ENCODE peak calls at places on chromosomes 16 and 17, in nine cellular contexts. U is H1, E is breast epithelium, F is GM12891, R is sigmoid colon, S is tibial nerve, Y is transverse colon, J is esophagus squamous epithelium, N is testis. X is an unnamed sample.

GRCh38 chr17:48486557-48486956 is 44.3 kb downstream of the HOXB1 start:
- DNase-seq in U (no peak), E (no peak), F (no peak), R (peak), S (no peak), Y (no peak), J (no peak), N (no peak), X (no peak)

GRCh38 chr17:3524024-3524423 is 33.6 kb downstream of the TRPV3 start:
- DNase-seq in U (no peak), E (no peak), F (no peak), R (peak), S (no peak), Y (no peak), J (no peak), N (no peak), X (no peak)

GRCh38 chr16:56849690-56850680 is 15.0 kb upstream of the SLC12A3 start:
- DNase-seq in U (no peak), E (no peak), F (no peak), R (no peak), S (no peak), Y (no peak), J (no peak), N (no peak), X (no peak)

GRCh38 chr16:53372942-53373871 is 61.1 kb upstream of the RBL2 start:
- DNase-seq in U (peak), E (peak), F (peak), R (no peak), S (no peak), Y (peak), J (no peak), N (peak), X (no peak)

GRCh38 chr16:10992797-10993196 is 48.4 kb downstream of the CLEC16A start:
- DNase-seq in U (no peak), E (no peak), F (no peak), R (no peak), S (no peak), Y (peak), J (no peak), N (no peak), X (peak)

GRCh38 chr17:63998721-63999679 is 849 bp downstream of the PRR29 start:
- DNase-seq in U (no peak), E (no peak), F (no peak), R (peak), S (no peak), Y (no peak), J (no peak), N (no peak), X (no peak)

GRCh38 chr17:74354123-74354522 is 7.5 kb downstream of the BTBD17 start:
- DNase-seq in U (no peak), E (no peak), F (peak), R (no peak), S (no peak), Y (peak), J (no peak), N (peak), X (peak)

GRCh38 chr17:48554412-48555090 is 9.6 kb upstream of the HOXB2 start:
- DNase-seq in U (no peak), E (no peak), F (no peak), R (peak), S (no peak), Y (no peak), J (no peak), N (no peak), X (no peak)

GRCh38 chr16:2535644-2536021 is 2.2 kb upstream of the PDPK1 start:
- DNase-seq in U (no peak), E (no peak), F (no peak), R (peak), S (no peak), Y (no peak), J (no peak), N (peak), X (no peak)

GRCh38 chr16:11799509-11800384 is 2.7 kb upstream of the ZC3H7A start:
- DNase-seq in U (no peak), E (no peak), F (no peak), R (no peak), S (no peak), Y (no peak), J (no peak), N (no peak), X (peak)

GRCh38 chr17:7701681-7702080 is 3.3 kb upstream of the EFNB3 start:
- DNase-seq in U (no peak), E (no peak), F (no peak), R (no peak), S (no peak), Y (no peak), J (no peak), N (no peak), X (no peak)

GRCh38 chr17:33028778-33029177 is 37.1 kb downstream of the SPACA3 start:
- DNase-seq in U (no peak), E (no peak), F (no peak), R (no peak), S (no peak), Y (no peak), J (no peak), N (no peak), X (no peak)

GRCh38 chr17:63445571-63446217 is 412 bp downstream of the CYB561 start:
- DNase-seq in U (no peak), E (peak), F (peak), R (no peak), S (no peak), Y (peak), J (no peak), N (no peak), X (peak)

GRCh38 chr17:48559609-48560451 is 14.9 kb upstream of the HOXB2 start:
- DNase-seq in U (no peak), E (no peak), F (no peak), R (no peak), S (no peak), Y (no peak), J (no peak), N (no peak), X (no peak)

GRCh38 chr17:39658346-39658745 is 6.8 kb upstream of the TCAP start:
- DNase-seq in U (no peak), E (no peak), F (no peak), R (no peak), S (no peak), Y (no peak), J (no peak), N (no peak), X (no peak)

GRCh38 chr17:16293918-16294317 is 59.4 kb downstream of the CENPV start:
- DNase-seq in U (no peak), E (no peak), F (no peak), R (peak), S (no peak), Y (peak), J (no peak), N (no peak), X (no peak)

GRCh38 chr17:29933379-29933778 is 3.4 kb upstream of the SSH2 start:
- DNase-seq in U (no peak), E (no peak), F (no peak), R (no peak), S (no peak), Y (no peak), J (no peak), N (no peak), X (no peak)

GRCh38 chr16:46730126-46730525 is 18.0 kb downstream of the MYLK3 start:
- DNase-seq in U (no peak), E (no peak), F (no peak), R (no peak), S (no peak), Y (no peak), J (no peak), N (peak), X (no peak)

GRCh38 chr17:58513391-58513912 is 986 bp downstream of the MTMR4 start:
- DNase-seq in U (no peak), E (no peak), F (no peak), R (peak), S (no peak), Y (no peak), J (no peak), N (peak), X (no peak)

GRCh38 chr16:63652091-63652490 is 1469.8 kb downstream of the CDH11 start:
- DNase-seq in U (no peak), E (no peak), F (no peak), R (no peak), S (no peak), Y (no peak), J (no peak), N (no peak), X (no peak)

GRCh38 chr16:25827709-25828108 is 135.9 kb downstream of the HS3ST4 start:
- DNase-seq in U (no peak), E (no peak), F (no peak), R (no peak), S (no peak), Y (no peak), J (no peak), N (no peak), X (no peak)

GRCh38 chr17:78925662-78926555 is 722 bp upstream of the TIMP2 start:
- DNase-seq in U (no peak), E (peak), F (no peak), R (peak), S (peak), Y (peak), J (no peak), N (peak), X (no peak)

GRCh38 chr16:86321491-86321890 is 188.8 kb upstream of the FOXF1 start:
- DNase-seq in U (no peak), E (no peak), F (no peak), R (peak), S (no peak), Y (no peak), J (no peak), N (no peak), X (no peak)

GRCh38 chr16:2692251-2692947 is 10.1 kb downstream of the KCTD5 start:
- DNase-seq in U (no peak), E (no peak), F (peak), R (no peak), S (no peak), Y (no peak), J (no peak), N (peak), X (no peak)

GRCh38 chr16:405548-406506 is 4.1 kb downstream of the DECR2 start:
- DNase-seq in U (no peak), E (no peak), F (no peak), R (no peak), S (no peak), Y (no peak), J (no peak), N (no peak), X (no peak)
- TF ChIP-seq POLR2A in U (no peak), E (no peak), F (no peak), R (no peak), S (no peak), Y (no peak), J (no peak), N (no peak), X (no peak)

DNA sequence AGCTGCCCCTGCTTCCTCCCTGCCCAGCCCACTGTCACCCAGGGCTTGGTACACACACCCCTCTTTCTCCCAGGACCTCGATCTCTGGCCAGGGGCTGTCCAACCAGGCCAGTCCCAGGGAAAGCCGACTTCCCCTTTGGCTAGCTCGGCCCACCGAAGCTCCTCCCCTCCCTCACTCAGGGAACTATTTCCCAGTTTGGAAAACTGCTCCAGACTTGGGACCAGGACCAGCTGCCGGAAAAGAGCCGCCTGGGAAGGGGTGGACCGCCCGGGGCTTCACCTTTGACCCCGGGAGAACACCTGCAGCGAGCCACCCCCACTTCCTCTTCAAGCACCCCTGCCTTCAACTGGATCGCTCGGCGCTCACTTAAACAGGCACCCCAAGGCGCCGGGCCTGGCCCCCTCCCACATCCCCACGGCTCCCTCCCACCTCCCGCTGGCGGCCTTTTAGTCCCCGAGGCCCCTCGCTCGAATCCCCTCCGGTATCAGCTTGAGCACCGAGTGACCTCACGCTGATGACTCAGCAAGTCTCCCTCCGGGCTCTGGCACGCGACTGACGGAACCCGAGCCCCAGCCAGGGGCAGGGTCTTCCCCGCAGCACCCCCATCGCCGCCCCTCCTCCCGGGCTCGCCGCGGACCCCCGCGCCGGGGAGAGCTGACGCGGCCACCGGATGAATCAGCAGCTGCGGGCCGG is 937 bp downstream of the MAFG start:
- DNase-seq in U (no peak), E (peak), F (peak), R (peak), S (peak), Y (peak), J (no peak), N (peak), X (peak)
- TF ChIP-seq POLR2A in U (no peak), E (no peak), F (no peak), R (peak), S (no peak), Y (peak), J (no peak), N (no peak), X (peak)

DNA sequence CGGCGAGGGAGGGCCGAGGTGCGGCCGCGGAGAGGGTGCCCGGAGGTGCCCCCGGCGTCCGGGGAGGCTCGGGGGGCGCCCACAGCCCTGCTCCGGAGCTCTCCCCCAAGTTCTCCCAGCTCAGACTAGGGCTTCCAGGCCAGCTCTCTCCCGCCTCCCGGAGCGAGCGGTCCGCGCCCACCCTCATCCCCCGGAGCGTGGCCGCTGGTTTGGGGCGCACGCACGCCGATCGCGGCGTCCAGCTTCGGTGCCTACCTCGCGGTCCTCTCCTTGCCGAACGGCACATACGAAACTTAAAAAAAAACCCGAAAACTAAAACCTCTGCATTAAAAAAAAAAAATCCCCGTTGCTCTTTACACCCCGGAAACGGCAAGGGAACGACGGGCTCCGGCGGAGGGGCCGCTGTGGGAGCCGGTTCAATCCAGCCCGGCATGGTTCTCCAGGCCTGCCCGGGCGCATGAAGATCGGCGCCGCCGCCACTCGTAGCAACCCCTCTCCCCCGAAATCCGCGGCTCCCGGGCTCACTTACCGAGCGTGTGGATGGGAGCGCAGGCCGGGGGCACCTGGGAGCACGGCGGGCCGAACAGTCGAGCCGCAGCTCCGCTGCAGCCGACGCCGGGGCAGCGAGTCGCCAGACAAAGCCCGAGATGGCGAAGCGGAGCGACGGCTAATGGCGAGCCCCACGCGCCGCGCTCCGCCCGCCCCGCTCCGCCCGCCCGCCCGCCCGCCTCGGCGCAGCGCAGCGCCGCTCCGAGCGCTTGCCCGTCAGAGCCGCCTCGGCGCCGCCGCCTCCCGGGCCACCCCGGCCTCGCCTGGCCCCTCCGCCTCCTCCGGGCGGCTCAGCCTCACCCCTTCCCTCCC is 966 bp upstream of the UBTF start:
- DNase-seq in U (no peak), E (no peak), F (no peak), R (peak), S (no peak), Y (peak), J (no peak), N (peak), X (peak)
- TF ChIP-seq POLR2A in U (peak), E (no peak), F (no peak), R (no peak), S (no peak), Y (peak), J (no peak), N (no peak), X (no peak)

GRCh38 chr16:85107083-85107482 is 5.2 kb downstream of the CIBAR2 start:
- DNase-seq in U (no peak), E (no peak), F (no peak), R (no peak), S (no peak), Y (no peak), J (no peak), N (no peak), X (no peak)

GRCh38 chr16:85107532-85107931 is 4.7 kb downstream of the CIBAR2 start:
- DNase-seq in U (no peak), E (no peak), F (no peak), R (no peak), S (no peak), Y (no peak), J (no peak), N (no peak), X (no peak)

GRCh38 chr16:85104821-85105391 is 7.4 kb downstream of the CIBAR2 start:
- DNase-seq in U (no peak), E (no peak), F (peak), R (no peak), S (no peak), Y (peak), J (no peak), N (no peak), X (no peak)

GRCh38 chr16:85104147-85104546 is 8.1 kb downstream of the CIBAR2 start:
- DNase-seq in U (no peak), E (no peak), F (no peak), R (no peak), S (no peak), Y (no peak), J (no peak), N (no peak), X (no peak)

DNA sequence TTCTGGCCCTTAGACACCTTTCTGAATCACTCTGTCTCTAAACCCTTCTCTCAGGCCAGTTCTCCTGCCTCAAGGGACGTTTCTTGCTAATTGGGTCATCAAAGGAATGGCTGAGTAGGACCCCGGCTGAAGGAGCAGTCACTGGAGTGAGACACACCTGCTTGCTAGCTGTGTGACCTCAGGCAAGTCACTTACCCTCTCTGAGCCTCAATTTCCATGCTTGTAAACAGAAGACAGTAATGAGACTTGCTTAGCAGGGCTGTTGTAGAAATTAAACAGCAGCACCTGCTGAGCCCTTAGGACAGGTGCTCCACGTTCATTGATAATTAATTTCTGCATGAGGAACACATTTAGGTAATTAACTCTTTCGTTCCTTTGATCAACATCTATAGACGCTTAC is 6.8 kb downstream of the CIBAR2 start:
- DNase-seq in U (no peak), E (no peak), F (no peak), R (no peak), S (no peak), Y (no peak), J (no peak), N (no peak), X (no peak)
- TF ChIP-seq POLR2A in U (no peak), E (no peak), F (no peak), R (no peak), S (no peak), Y (no peak), J (no peak), N (no peak), X (no peak)

GRCh38 chr17:59714255-59714654 is 6.8 kb downstream of the VMP1 start:
- DNase-seq in U (no peak), E (no peak), F (no peak), R (no peak), S (no peak), Y (no peak), J (no peak), N (no peak), X (no peak)

GRCh38 chr17:59711936-59712335 is 4.5 kb downstream of the VMP1 start:
- DNase-seq in U (no peak), E (no peak), F (no peak), R (no peak), S (no peak), Y (no peak), J (no peak), N (no peak), X (no peak)

GRCh38 chr17:59716427-59716826 is 9.0 kb downstream of the VMP1 start:
- DNase-seq in U (no peak), E (no peak), F (no peak), R (no peak), S (no peak), Y (no peak), J (no peak), N (no peak), X (no peak)

GRCh38 chr17:59707971-59708425 is 544 bp downstream of the VMP1 start:
- DNase-seq in U (no peak), E (no peak), F (peak), R (no peak), S (no peak), Y (no peak), J (no peak), N (no peak), X (no peak)

DNA sequence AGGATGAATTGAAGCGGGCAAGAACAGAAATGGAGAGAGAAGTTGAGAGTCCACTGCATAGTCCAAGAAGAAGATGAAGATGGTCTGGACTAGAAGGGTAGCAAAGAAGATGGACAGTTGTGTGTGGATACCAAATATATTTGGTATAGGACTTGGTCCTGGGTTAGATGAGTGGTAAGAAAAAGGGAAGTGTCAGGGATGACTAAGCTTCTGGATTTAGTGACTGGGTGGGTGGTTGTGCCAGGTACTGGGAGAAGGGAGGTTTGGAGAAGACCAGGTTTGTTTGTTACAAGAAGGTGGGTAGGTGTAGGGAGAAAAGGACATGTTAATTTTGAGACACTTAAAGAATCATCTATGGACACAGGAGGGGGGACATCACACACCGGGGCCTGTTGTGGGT is 5.4 kb downstream of the VMP1 start:
- DNase-seq in U (no peak), E (no peak), F (no peak), R (no peak), S (no peak), Y (no peak), J (no peak), N (no peak), X (no peak)
- TF ChIP-seq POLR2A in U (no peak), E (no peak), F (no peak), R (no peak), S (no peak), Y (no peak), J (no peak), N (no peak), X (no peak)

GRCh38 chr17:60066576-60066975 is 12.1 kb downstream of the HEATR6 start:
- DNase-seq in U (no peak), E (no peak), F (no peak), R (no peak), S (no peak), Y (no peak), J (no peak), N (no peak), X (no peak)
- TF ChIP-seq POLR2A in U (no peak), E (no peak), F (no peak), R (no peak), S (no peak), Y (no peak), J (no peak), N (no peak), X (no peak)

GRCh38 chr17:43832976-43833829 is at the start of gene MPP3:
- DNase-seq in U (no peak), E (peak), F (no peak), R (peak), S (peak), Y (peak), J (no peak), N (peak), X (peak)
- TF ChIP-seq POLR2A in U (no peak), E (no peak), F (no peak), R (no peak), S (peak), Y (peak), J (no peak), N (no peak), X (no peak)

X was measured in erythroblast.